ENCODE peak calls at places on chromosomes 2 and 18, in six cellular contexts. One of them, this sample, is unnamed.

GRCh38 chr2:37615808-37616673 is 55.4 kb downstream of the CDC42EP3 start:
- DNase-seq in gastrocnemius medialis: peak
- DNase-seq in ovary: no peak
- DNase-seq in heart left ventricle: peak
- DNase-seq in testis: no peak
- DNase-seq in endothelial cell of umbilical vein: peak
- DNase-seq in this sample: peak

GRCh38 chr18:55232506-55232905 is 273.2 kb upstream of the CCDC68 start:
- DNase-seq in gastrocnemius medialis: no peak
- DNase-seq in ovary: no peak
- DNase-seq in heart left ventricle: no peak
- DNase-seq in testis: no peak
- DNase-seq in endothelial cell of umbilical vein: no peak
- DNase-seq in this sample: no peak

GRCh38 chr2:71464389-71464788 is 11.0 kb downstream of the DYSF start:
- DNase-seq in gastrocnemius medialis: peak
- DNase-seq in ovary: no peak
- DNase-seq in heart left ventricle: no peak
- DNase-seq in testis: no peak
- DNase-seq in endothelial cell of umbilical vein: no peak
- DNase-seq in this sample: peak

GRCh38 chr2:128710770-128711169 is 392.1 kb upstream of the HS6ST1 start:
- DNase-seq in gastrocnemius medialis: no peak
- DNase-seq in ovary: no peak
- DNase-seq in heart left ventricle: no peak
- DNase-seq in testis: no peak
- DNase-seq in endothelial cell of umbilical vein: no peak
- DNase-seq in this sample: peak

GRCh38 chr18:5961828-5962150 is 66.5 kb upstream of the TMEM200C start:
- DNase-seq in gastrocnemius medialis: no peak
- DNase-seq in ovary: no peak
- DNase-seq in heart left ventricle: no peak
- DNase-seq in testis: no peak
- DNase-seq in endothelial cell of umbilical vein: no peak
- DNase-seq in this sample: peak

GRCh38 chr2:40353236-40353635 is 98.7 kb downstream of the SLC8A1 start:
- DNase-seq in gastrocnemius medialis: peak
- DNase-seq in ovary: no peak
- DNase-seq in heart left ventricle: no peak
- DNase-seq in testis: no peak
- DNase-seq in endothelial cell of umbilical vein: no peak
- DNase-seq in this sample: peak

GRCh38 chr2:151637284-151637781 is 96.9 kb downstream of the NEB start:
- DNase-seq in gastrocnemius medialis: peak
- DNase-seq in ovary: no peak
- DNase-seq in heart left ventricle: peak
- DNase-seq in testis: no peak
- DNase-seq in endothelial cell of umbilical vein: no peak
- DNase-seq in this sample: no peak

GRCh38 chr18:54181856-54182612 is 42.4 kb downstream of the MBD2 start:
- DNase-seq in gastrocnemius medialis: no peak
- DNase-seq in ovary: no peak
- DNase-seq in heart left ventricle: no peak
- DNase-seq in testis: no peak
- DNase-seq in endothelial cell of umbilical vein: peak
- DNase-seq in this sample: no peak

GRCh38 chr2:96877513-96878159 is 7.8 kb upstream of the SEMA4C start:
- DNase-seq in gastrocnemius medialis: no peak
- DNase-seq in ovary: no peak
- DNase-seq in heart left ventricle: no peak
- DNase-seq in testis: no peak
- DNase-seq in endothelial cell of umbilical vein: no peak
- DNase-seq in this sample: no peak

GRCh38 chr18:47413327-47413726 is 161.9 kb upstream of the SKOR2 start:
- DNase-seq in gastrocnemius medialis: no peak
- DNase-seq in ovary: no peak
- DNase-seq in heart left ventricle: no peak
- DNase-seq in testis: no peak
- DNase-seq in endothelial cell of umbilical vein: no peak
- DNase-seq in this sample: no peak

GRCh38 chr2:66512626-66513025 is 77.7 kb downstream of the MEIS1 start:
- DNase-seq in gastrocnemius medialis: no peak
- DNase-seq in ovary: no peak
- DNase-seq in heart left ventricle: no peak
- DNase-seq in testis: no peak
- DNase-seq in endothelial cell of umbilical vein: peak
- DNase-seq in this sample: no peak

GRCh38 chr2:160293401-160293911 is 93.4 kb upstream of the ITGB6 start:
- DNase-seq in gastrocnemius medialis: no peak
- DNase-seq in ovary: no peak
- DNase-seq in heart left ventricle: no peak
- DNase-seq in testis: no peak
- DNase-seq in endothelial cell of umbilical vein: no peak
- DNase-seq in this sample: no peak

GRCh38 chr18:30763913-30764350 is 278.6 kb downstream of the DSC3 start:
- DNase-seq in gastrocnemius medialis: no peak
- DNase-seq in ovary: no peak
- DNase-seq in heart left ventricle: no peak
- DNase-seq in testis: no peak
- DNase-seq in endothelial cell of umbilical vein: no peak
- DNase-seq in this sample: no peak

GRCh38 chr2:126656311-126657145 is 570 bp downstream of the GYPC start:
- DNase-seq in gastrocnemius medialis: no peak
- DNase-seq in ovary: peak
- DNase-seq in heart left ventricle: peak
- DNase-seq in testis: peak
- DNase-seq in endothelial cell of umbilical vein: no peak
- DNase-seq in this sample: peak

GRCh38 chr2:45935791-45936622 is 284.5 kb downstream of the PRKCE start:
- DNase-seq in gastrocnemius medialis: peak
- DNase-seq in ovary: peak
- DNase-seq in heart left ventricle: peak
- DNase-seq in testis: peak
- DNase-seq in endothelial cell of umbilical vein: peak
- DNase-seq in this sample: peak

GRCh38 chr2:238280083-238280816 is 8.2 kb downstream of the PER2 start:
- DNase-seq in gastrocnemius medialis: no peak
- DNase-seq in ovary: no peak
- DNase-seq in heart left ventricle: no peak
- DNase-seq in testis: no peak
- DNase-seq in endothelial cell of umbilical vein: no peak
- DNase-seq in this sample: no peak

GRCh38 chr18:7941533-7941932 is 374.4 kb downstream of the PTPRM start:
- DNase-seq in gastrocnemius medialis: peak
- DNase-seq in ovary: no peak
- DNase-seq in heart left ventricle: peak
- DNase-seq in testis: peak
- DNase-seq in endothelial cell of umbilical vein: peak
- DNase-seq in this sample: no peak

GRCh38 chr2:153944775-153945174 is 73.1 kb downstream of the GALNT13 start:
- DNase-seq in gastrocnemius medialis: no peak
- DNase-seq in ovary: no peak
- DNase-seq in heart left ventricle: no peak
- DNase-seq in testis: no peak
- DNase-seq in endothelial cell of umbilical vein: no peak
- DNase-seq in this sample: no peak

GRCh38 chr2:200814276-200814815 is 2.6 kb downstream of the BZW1 start:
- DNase-seq in gastrocnemius medialis: peak
- DNase-seq in ovary: no peak
- DNase-seq in heart left ventricle: no peak
- DNase-seq in testis: no peak
- DNase-seq in endothelial cell of umbilical vein: no peak
- DNase-seq in this sample: no peak

GRCh38 chr18:26746284-26747130 is 119.0 kb downstream of the AQP4 start:
- DNase-seq in gastrocnemius medialis: no peak
- DNase-seq in ovary: no peak
- DNase-seq in heart left ventricle: no peak
- DNase-seq in testis: no peak
- DNase-seq in endothelial cell of umbilical vein: no peak
- DNase-seq in this sample: no peak

GRCh38 chr2:102618452-102619413 is 620 bp upstream of the SLC9A2 start:
- DNase-seq in gastrocnemius medialis: peak
- DNase-seq in ovary: no peak
- DNase-seq in heart left ventricle: peak
- DNase-seq in testis: peak
- DNase-seq in endothelial cell of umbilical vein: peak
- DNase-seq in this sample: no peak

GRCh38 chr18:6170604-6171003 is 244.1 kb downstream of the L3MBTL4 start:
- DNase-seq in gastrocnemius medialis: no peak
- DNase-seq in ovary: no peak
- DNase-seq in heart left ventricle: no peak
- DNase-seq in testis: no peak
- DNase-seq in endothelial cell of umbilical vein: no peak
- DNase-seq in this sample: no peak

GRCh38 chr2:39202639-39203369 is 41.0 kb downstream of the CDKL4 start:
- DNase-seq in gastrocnemius medialis: no peak
- DNase-seq in ovary: no peak
- DNase-seq in heart left ventricle: no peak
- DNase-seq in testis: no peak
- DNase-seq in endothelial cell of umbilical vein: no peak
- DNase-seq in this sample: no peak

GRCh38 chr2:67840460-67841068 is 222.2 kb downstream of the C1D start:
- DNase-seq in gastrocnemius medialis: peak
- DNase-seq in ovary: peak
- DNase-seq in heart left ventricle: peak
- DNase-seq in testis: peak
- DNase-seq in endothelial cell of umbilical vein: peak
- DNase-seq in this sample: peak

GRCh38 chr18:13551841-13552733 is 174.3 kb downstream of the FAM210A start:
- DNase-seq in gastrocnemius medialis: no peak
- DNase-seq in ovary: no peak
- DNase-seq in heart left ventricle: no peak
- DNase-seq in testis: no peak
- DNase-seq in endothelial cell of umbilical vein: no peak
- DNase-seq in this sample: no peak

DNA sequence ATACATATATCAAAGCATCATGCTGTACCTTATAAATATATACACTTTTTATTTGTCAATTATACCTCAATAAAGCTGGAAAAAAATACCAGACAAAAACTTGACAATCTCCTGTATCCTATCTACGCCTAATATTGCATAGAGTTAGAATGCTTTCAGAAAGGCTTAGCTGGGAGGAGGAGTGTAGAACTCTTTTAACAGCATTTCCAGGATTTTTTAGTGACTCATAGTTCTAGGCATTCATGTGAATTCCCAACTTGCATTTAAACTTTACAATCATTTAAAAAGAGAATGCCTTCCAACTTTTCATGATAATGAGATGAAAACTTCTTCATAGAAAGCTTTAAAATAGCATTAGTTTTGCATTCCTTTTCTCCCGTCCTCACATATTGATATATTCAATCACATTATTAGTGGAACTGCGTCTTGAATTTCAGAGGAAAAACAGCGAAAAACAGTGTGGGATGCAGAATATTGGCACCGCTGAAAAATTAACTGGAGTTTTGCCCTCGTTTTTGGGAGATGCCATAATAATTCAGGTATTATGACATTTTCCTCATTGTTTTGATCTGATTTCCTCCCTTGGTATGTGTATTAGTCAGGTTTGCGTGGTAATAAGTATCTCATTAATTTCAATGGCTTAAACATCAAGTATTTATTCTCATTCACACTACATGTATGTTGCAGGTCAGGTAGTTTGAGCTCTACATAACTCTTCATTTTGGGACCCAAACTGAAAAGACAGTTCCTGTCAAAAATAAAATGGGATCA is 293.1 kb upstream of the FIGN start:
- DNase-seq in gastrocnemius medialis: no peak
- DNase-seq in ovary: no peak
- DNase-seq in heart left ventricle: no peak
- DNase-seq in testis: no peak
- DNase-seq in endothelial cell of umbilical vein: no peak
- DNase-seq in this sample: no peak
- H3K4me3 ChIP-seq in gastrocnemius medialis: no peak
- H3K4me3 ChIP-seq in ovary: no peak
- H3K4me3 ChIP-seq in heart left ventricle: no peak
- H3K4me3 ChIP-seq in testis: no peak
- H3K4me3 ChIP-seq in endothelial cell of umbilical vein: no peak
- H3K4me3 ChIP-seq in this sample: no peak

GRCh38 chr2:118835739-118836410 is 11.6 kb downstream of the EN1 start:
- DNase-seq in gastrocnemius medialis: peak
- DNase-seq in ovary: no peak
- DNase-seq in heart left ventricle: no peak
- DNase-seq in testis: no peak
- DNase-seq in endothelial cell of umbilical vein: no peak
- DNase-seq in this sample: peak
- TF ChIP-seq POLR2A in gastrocnemius medialis: no peak
- TF ChIP-seq POLR2A in ovary: no peak
- TF ChIP-seq POLR2A in heart left ventricle: no peak
- TF ChIP-seq POLR2A in testis: no peak
- TF ChIP-seq POLR2A in endothelial cell of umbilical vein: no peak
- TF ChIP-seq POLR2A in this sample: no peak

GRCh38 chr2:43165378-43166025 is 60.9 kb downstream of the ZFP36L2 start:
- DNase-seq in gastrocnemius medialis: no peak
- DNase-seq in ovary: no peak
- DNase-seq in heart left ventricle: no peak
- DNase-seq in testis: no peak
- DNase-seq in endothelial cell of umbilical vein: no peak
- DNase-seq in this sample: no peak
- TF ChIP-seq CTCF in gastrocnemius medialis: no peak
- TF ChIP-seq CTCF in ovary: no peak
- TF ChIP-seq CTCF in heart left ventricle: no peak
- TF ChIP-seq CTCF in testis: no peak
- TF ChIP-seq CTCF in endothelial cell of umbilical vein: no peak
- TF ChIP-seq CTCF in this sample: no peak

GRCh38 chr18:500230-500555 is 308 bp downstream of the COLEC12 start:
- DNase-seq in gastrocnemius medialis: no peak
- DNase-seq in ovary: no peak
- DNase-seq in heart left ventricle: no peak
- DNase-seq in testis: no peak
- DNase-seq in endothelial cell of umbilical vein: no peak
- DNase-seq in this sample: no peak

GRCh38 chr18:500556-501405 is at the start of gene COLEC12:
- DNase-seq in gastrocnemius medialis: no peak
- DNase-seq in ovary: no peak
- DNase-seq in heart left ventricle: no peak
- DNase-seq in testis: peak
- DNase-seq in endothelial cell of umbilical vein: no peak
- DNase-seq in this sample: no peak

GRCh38 chr18:497688-498087 is 2.8 kb downstream of the COLEC12 start:
- DNase-seq in gastrocnemius medialis: no peak
- DNase-seq in ovary: no peak
- DNase-seq in heart left ventricle: no peak
- DNase-seq in testis: no peak
- DNase-seq in endothelial cell of umbilical vein: no peak
- DNase-seq in this sample: no peak

GRCh38 chr18:499351-500229 is 911 bp downstream of the COLEC12 start:
- DNase-seq in gastrocnemius medialis: no peak
- DNase-seq in ovary: peak
- DNase-seq in heart left ventricle: no peak
- DNase-seq in testis: no peak
- DNase-seq in endothelial cell of umbilical vein: peak
- DNase-seq in this sample: peak

DNA sequence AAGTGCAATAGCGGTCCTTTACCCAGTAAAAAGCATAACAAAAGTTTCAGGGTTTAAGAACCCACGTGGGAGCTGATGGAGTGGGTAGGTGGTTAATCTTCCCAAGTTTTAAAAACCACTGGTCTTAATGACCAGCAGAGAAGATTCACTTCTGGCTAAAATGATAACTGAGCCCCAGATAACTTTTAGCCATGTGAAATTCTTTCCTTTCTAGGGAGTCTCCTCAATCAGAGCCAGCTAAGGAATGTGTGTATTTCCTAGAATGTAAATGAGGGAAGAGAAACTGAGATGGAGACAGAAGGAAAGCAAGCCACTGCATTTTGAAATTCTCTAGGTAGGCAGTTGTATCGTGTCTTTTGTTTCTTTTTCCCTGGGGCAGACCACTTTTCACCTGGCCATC is 1.6 kb downstream of the COLEC12 start:
- DNase-seq in gastrocnemius medialis: no peak
- DNase-seq in ovary: no peak
- DNase-seq in heart left ventricle: no peak
- DNase-seq in testis: no peak
- DNase-seq in endothelial cell of umbilical vein: no peak
- DNase-seq in this sample: no peak
- H3K4me3 ChIP-seq in gastrocnemius medialis: peak
- H3K4me3 ChIP-seq in ovary: peak
- H3K4me3 ChIP-seq in heart left ventricle: peak
- H3K4me3 ChIP-seq in testis: peak
- H3K4me3 ChIP-seq in endothelial cell of umbilical vein: peak
- H3K4me3 ChIP-seq in this sample: no peak